ENCODE peak calls at places on chromosomes 3 and 15, in four cellular contexts. Y is CD4-positive, alpha-beta T cell; T is hypothalamus; C is A549. J is an unnamed sample.
A peak's percentile ranks its signal among the peaks of the same experiment; 100 is the strongest.

GRCh38 chr15:88342666-88343065 is 86.1 kb upstream of the NTRK3 start:
- DNase-seq in C (no peak), T (no peak), Y (no peak), J (peak; percentile 64)

GRCh38 chr15:49627407-49627877 is 6.6 kb downstream of the DTWD1 start:
- DNase-seq in Y (no peak), C (peak; percentile 53), T (no peak), J (peak; percentile 95)

GRCh38 chr3:52357151-52358080 is 41.3 kb downstream of the DNAH1 start:
- DNase-seq in Y (no peak), T (no peak), C (no peak), J (no peak)

GRCh38 chr15:74036271-74037170 is 42.0 kb downstream of the PML start:
- DNase-seq in Y (no peak), C (peak; percentile 57), T (no peak), J (peak; percentile 74)

GRCh38 chr15:79965836-79966630 is 5.0 kb downstream of the BCL2A1 start:
- DNase-seq in T (no peak), Y (no peak), C (peak; percentile 92), J (peak; percentile 19)

GRCh38 chr3:24288538-24289236 is 206.0 kb downstream of the THRB start:
- DNase-seq in Y (no peak), C (no peak), T (peak; percentile 72), J (no peak)

GRCh38 chr3:156273068-156273709 is 152.8 kb downstream of the KCNAB1 start:
- DNase-seq in C (no peak), Y (no peak), T (no peak), J (no peak)

GRCh38 chr3:129449279-129450115 is 9.5 kb downstream of the IFT122 start:
- DNase-seq in C (no peak), Y (no peak), T (no peak), J (no peak)

GRCh38 chr15:73630030-73630429 is 3.2 kb downstream of the NPTN start:
- DNase-seq in C (no peak), T (no peak), Y (no peak), J (no peak)

GRCh38 chr3:32276279-32276841 is 37.9 kb downstream of the CMTM8 start:
- DNase-seq in Y (no peak), C (no peak), T (no peak), J (peak; percentile 13)

GRCh38 chr3:3109407-3110298 is 521 bp downstream of the IL5RA start:
- DNase-seq in C (no peak), T (no peak), Y (no peak), J (no peak)

GRCh38 chr15:55379095-55379494 is 29.1 kb downstream of the CCPG1 start:
- DNase-seq in C (no peak), Y (no peak), T (no peak), J (no peak)

GRCh38 chr3:31356941-31357340 is 175.8 kb upstream of the STT3B start:
- DNase-seq in C (peak; percentile 30), T (no peak), Y (no peak), J (peak; percentile 12)

GRCh38 chr3:13569201-13569600 is 20.3 kb downstream of the FBLN2 start:
- DNase-seq in Y (no peak), T (no peak), C (no peak), J (no peak)

GRCh38 chr3:17494117-17494809 is 248.2 kb downstream of the TBC1D5 start:
- DNase-seq in C (no peak), Y (no peak), T (no peak), J (no peak)

GRCh38 chr15:71591057-71591456 is 219.3 kb upstream of the NR2E3 start:
- DNase-seq in C (no peak), T (no peak), Y (no peak), J (no peak)

GRCh38 chr3:134372405-134373277 is 1.6 kb downstream of the AMOTL2 start:
- DNase-seq in C (no peak), T (no peak), Y (no peak), J (peak; percentile 64)

GRCh38 chr15:78073026-78073425 is 4.5 kb downstream of the TBC1D2B start:
- DNase-seq in C (no peak), T (no peak), Y (no peak), J (peak; percentile 34)

GRCh38 chr15:68271854-68272471 is 5.6 kb upstream of the FEM1B start:
- DNase-seq in T (peak; percentile 44), C (peak; percentile 86), Y (no peak), J (peak; percentile 95)

J was measured in EH.